ENCODE peak calls at places on chromosomes 16 and 17, in nine cellular contexts. R, L, X, N, Z, H, V, Q and W are unnamed samples.

GRCh38 chr16:14309001-14309886 is 238.1 kb downstream of the MRTFB start:
- DNase-seq in Z (no peak), X (peak; percentile 91), V (peak; percentile 64), N (no peak), L (no peak), R (peak; percentile 79), Q (no peak), H (no peak), W (no peak)

GRCh38 chr17:8147141-8147804 is 4.9 kb downstream of the PER1 start:
- DNase-seq in L (no peak), N (no peak), X (no peak), V (peak; percentile 59), Q (no peak), Z (peak; percentile 55), R (no peak), H (no peak), W (no peak)

GRCh38 chr16:15775663-15776304 is 81.0 kb downstream of the MYH11 start:
- DNase-seq in N (peak; percentile 37), X (no peak), Q (no peak), V (no peak), R (no peak), H (no peak), L (no peak), Z (no peak), W (no peak)

GRCh38 chr17:6047966-6048365 is 22.2 kb upstream of the WSCD1 start:
- DNase-seq in X (no peak), R (no peak), Q (no peak), H (no peak), N (no peak), Z (no peak), L (no peak), V (no peak), W (no peak)

GRCh38 chr16:647173-647902 is 1.8 kb upstream of the WDR90 start:
- DNase-seq in Q (no peak), Z (no peak), L (no peak), N (no peak), R (no peak), X (peak; percentile 58), H (no peak), V (no peak), W (no peak)

GRCh38 chr17:78117027-78117981 is 11.3 kb downstream of the TMC6 start:
- DNase-seq in N (no peak), R (no peak), Q (no peak), X (no peak), V (peak; percentile 48), Z (no peak), L (no peak), H (no peak), W (no peak)

GRCh38 chr16:81003610-81004460 is 2.9 kb downstream of the CMC2 start:
- DNase-seq in R (peak; percentile 39), X (no peak), Z (no peak), L (no peak), N (peak; percentile 54), H (no peak), Q (no peak), V (peak; percentile 70), W (no peak)

GRCh38 chr17:62781356-62781755 is 26.8 kb downstream of the MARCHF10 start:
- DNase-seq in L (no peak), V (no peak), Q (no peak), X (no peak), R (no peak), H (no peak), N (peak; percentile 73), Z (no peak), W (no peak)

GRCh38 chr16:22926105-22926751 is 112.3 kb downstream of the HS3ST2 start:
- DNase-seq in H (no peak), L (no peak), V (no peak), N (no peak), R (no peak), X (no peak), Q (no peak), Z (no peak), W (no peak)

GRCh38 chr17:73872816-73873215 is 228.6 kb upstream of the SDK2 start:
- DNase-seq in X (no peak), Z (no peak), V (no peak), H (no peak), Q (no peak), L (no peak), N (no peak), R (no peak), W (no peak)

GRCh38 chr17:1267471-1267947 is 2.7 kb upstream of the BHLHA9 start:
- DNase-seq in Z (peak; percentile 36), R (no peak), Q (peak; percentile 34), V (no peak), H (no peak), X (no peak), L (peak; percentile 31), N (peak; percentile 63), W (peak; percentile 80)

GRCh38 chr16:47258874-47259461 is 115.2 kb upstream of the NETO2 start:
- DNase-seq in L (no peak), R (peak; percentile 18), V (no peak), Z (no peak), X (no peak), Q (no peak), H (peak; percentile 15), N (peak; percentile 42), W (no peak)

GRCh38 chr17:78822552-78822951 is 18.1 kb downstream of the USP36 start:
- DNase-seq in V (peak; percentile 51), H (no peak), Q (no peak), L (peak; percentile 61), R (no peak), Z (no peak), X (no peak), N (peak; percentile 90), W (no peak)

GRCh38 chr17:10210151-10210574 is 11.8 kb upstream of the GAS7 start:
- DNase-seq in R (no peak), X (no peak), V (no peak), H (no peak), N (peak; percentile 95), Q (no peak), L (peak; percentile 45), Z (no peak), W (peak; percentile 39)

GRCh38 chr17:46971647-46972300 is 7.3 kb downstream of the RPRML start:
- DNase-seq in V (no peak), L (no peak), X (no peak), N (no peak), R (no peak), Q (no peak), H (no peak), Z (no peak), W (no peak)

GRCh38 chr17:43669971-43670644 is 8.4 kb upstream of the MEOX1 start:
- DNase-seq in Z (no peak), Q (no peak), X (no peak), H (no peak), L (no peak), R (no peak), N (no peak), V (no peak), W (no peak)

GRCh38 chr16:11354733-11355574 is 9.7 kb downstream of the RMI2 start:
- DNase-seq in R (peak; percentile 87), Z (peak; percentile 61), N (peak; percentile 66), Q (no peak), V (no peak), X (no peak), H (no peak), L (peak; percentile 50), W (no peak)

GRCh38 chr16:61289141-61289540 is 747.1 kb downstream of the CDH8 start:
- DNase-seq in X (no peak), Q (no peak), Z (no peak), L (no peak), V (no peak), R (no peak), H (no peak), N (no peak), W (no peak)

GRCh38 chr17:45043813-45044540 is 7.5 kb downstream of the DCAKD start:
- DNase-seq in X (no peak), H (no peak), V (no peak), Z (no peak), N (no peak), R (no peak), Q (no peak), L (no peak), W (no peak)

GRCh38 chr17:45046536-45047125 is 4.8 kb downstream of the DCAKD start:
- DNase-seq in H (no peak), R (no peak), Q (no peak), N (no peak), X (no peak), V (no peak), Z (no peak), L (no peak), W (no peak)

GRCh38 chr17:45040459-45040858 is 11.0 kb downstream of the DCAKD start:
- DNase-seq in H (no peak), Z (no peak), Q (no peak), X (no peak), V (peak; percentile 0), N (no peak), L (no peak), R (no peak), W (no peak)

GRCh38 chr17:45042346-45043120 is 8.9 kb downstream of the DCAKD start:
- DNase-seq in N (no peak), V (no peak), Q (no peak), H (no peak), Z (no peak), L (no peak), X (no peak), R (no peak), W (no peak)

GRCh38 chr17:45043268-45043681 is 8.2 kb downstream of the DCAKD start:
- DNase-seq in R (no peak), Z (no peak), H (no peak), L (no peak), V (no peak), Q (no peak), N (no peak), X (no peak), W (peak; percentile 42)
- TF ChIP-seq CTCF in R (no peak), Z (no peak), H (no peak), L (no peak), V (no peak), Q (no peak), N (no peak), X (no peak), W (no peak)

GRCh38 chr17:81866440-81867122 is 4.6 kb downstream of the ARHGDIA start:
- DNase-seq in L (no peak), N (peak; percentile 28), V (no peak), H (no peak), Z (no peak), X (no peak), Q (no peak), R (peak; percentile 32), W (no peak)
- H3K4me1 ChIP-seq in L (peaks cover 4% of the 10 kb centered on the region), N (peaks cover 45% of the 10 kb centered on the region), V (peaks cover 48% of the 10 kb centered on the region), H (peaks cover 57% of the 10 kb centered on the region), Z (peaks cover 10% of the 10 kb centered on the region), X (peaks cover 39% of the 10 kb centered on the region), Q (peaks cover 42% of the 10 kb centered on the region), R (peaks cover 45% of the 10 kb centered on the region), W (peaks cover 31% of the 10 kb centered on the region)

DNA sequence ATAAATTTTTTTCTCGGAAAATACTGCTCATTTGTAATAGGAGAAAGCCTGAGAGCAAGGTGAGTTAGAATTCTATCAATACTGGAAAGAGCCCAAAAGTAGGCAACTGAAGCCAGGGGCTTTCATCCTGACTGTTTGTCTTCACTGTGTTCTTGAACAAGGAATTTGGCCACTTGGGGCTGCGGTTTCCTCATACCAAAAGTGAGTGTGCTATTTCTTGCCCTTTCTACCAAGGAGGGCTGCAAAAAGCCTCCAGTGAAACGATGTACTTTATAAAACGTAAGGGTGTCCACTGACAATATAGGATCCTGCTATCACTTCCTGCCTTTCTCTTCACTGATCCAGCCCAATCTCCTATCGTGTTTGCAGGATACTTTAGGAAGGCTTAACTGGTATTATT is 219.5 kb upstream of the NOG start:
- DNase-seq in R (no peak), L (no peak), X (no peak), N (no peak), V (no peak), Q (no peak), Z (no peak), H (no peak), W (no peak)
- TF ChIP-seq CTCF in R (no peak), L (no peak), X (no peak), N (no peak), V (no peak), Q (no peak), Z (no peak), H (no peak), W (no peak)

GRCh38 chr17:58338454-58338841 is 9.9 kb upstream of the TSPOAP1 start:
- DNase-seq in L (no peak), X (no peak), Z (no peak), Q (no peak), R (no peak), N (peak; percentile 21), H (no peak), V (no peak), W (no peak)
- H3K4me1 ChIP-seq in L (no peaks in the 10 kb centered on the region), X (no peaks in the 10 kb centered on the region), Z (no peaks in the 10 kb centered on the region), Q (no peaks in the 10 kb centered on the region), R (peaks cover 92% of the 10 kb centered on the region), N (peaks cover 24% of the 10 kb centered on the region), H (no peaks in the 10 kb centered on the region), V (no peaks in the 10 kb centered on the region), W (no peaks in the 10 kb centered on the region)